ENCODE peak calls at places on chromosomes 6 and 20, in five cellular contexts. D is IMR-90, M is fibroblast of mammary gland, Q is AG09319, R is lower leg skin. U is an unnamed sample.

GRCh38 chr6:14888575-14889000 is 357.3 kb upstream of the JARID2 start:
- DNase-seq in Q (no peak), R (peak), M (no peak), D (no peak), U (no peak)

GRCh38 chr20:12482661-12483060 is 526.1 kb upstream of the SPTLC3 start:
- DNase-seq in R (no peak), Q (no peak), M (peak), D (no peak), U (no peak)

GRCh38 chr20:14333734-14334133 is 3.7 kb downstream of the FLRT3 start:
- DNase-seq in R (no peak), M (no peak), Q (no peak), D (no peak), U (no peak)

GRCh38 chr6:157233156-157233555 is 90.2 kb downstream of the TMEM242 start:
- DNase-seq in Q (no peak), R (no peak), M (no peak), D (no peak), U (no peak)

GRCh38 chr6:29905286-29905685 is 37.0 kb upstream of the HLA-A start:
- DNase-seq in M (no peak), D (no peak), R (no peak), Q (no peak), U (no peak)

GRCh38 chr6:107323133-107323785 is 136.1 kb downstream of the PDSS2 start:
- DNase-seq in Q (peak), M (peak), R (no peak), D (peak), U (peak)

GRCh38 chr6:106629103-106629858 is at the start of the genes QRSL1 and RTN4IP1:
- DNase-seq in M (peak), R (peak), Q (peak), D (peak), U (peak)

GRCh38 chr6:90231308-90231707 is 65.3 kb downstream of the BACH2 start:
- DNase-seq in Q (no peak), D (no peak), R (no peak), M (no peak), U (no peak)

GRCh38 chr20:24166127-24166389 is 177.5 kb upstream of the GGTLC1 start:
- DNase-seq in Q (no peak), D (no peak), M (no peak), R (no peak), U (no peak)

GRCh38 chr6:120260713-120261112 is 911.2 kb upstream of the MAN1A1 start:
- DNase-seq in D (no peak), M (no peak), Q (no peak), R (no peak), U (no peak)

GRCh38 chr6:5958948-5959347 is 47.8 kb downstream of the NRN1 start:
- DNase-seq in R (no peak), Q (no peak), D (no peak), M (no peak), U (no peak)

GRCh38 chr6:100979269-100979668 is 98.1 kb upstream of the ASCC3 start:
- DNase-seq in Q (no peak), D (no peak), M (no peak), R (no peak), U (no peak)

GRCh38 chr6:209432-210103 is 82.7 kb upstream of the DUSP22 start:
- DNase-seq in R (no peak), Q (no peak), M (no peak), D (no peak), U (no peak)

GRCh38 chr20:11979306-11980128 is 61.8 kb downstream of the BTBD3 start:
- DNase-seq in R (no peak), Q (no peak), D (no peak), M (no peak), U (no peak)

GRCh38 chr20:10337291-10337690 is 96.7 kb downstream of the MKKS start:
- DNase-seq in M (peak), D (no peak), Q (no peak), R (no peak), U (no peak)

GRCh38 chr6:45305546-45305945 is 22.6 kb upstream of the RUNX2 start:
- DNase-seq in D (peak), M (peak), R (no peak), Q (no peak), U (no peak)

GRCh38 chr20:47679462-47679861 is 105.8 kb downstream of the SULF2 start:
- DNase-seq in R (no peak), M (no peak), D (no peak), Q (no peak), U (no peak)

GRCh38 chr6:137763436-137763835 is 103.6 kb upstream of the TNFAIP3 start:
- DNase-seq in D (no peak), M (no peak), Q (no peak), R (no peak), U (no peak)

GRCh38 chr6:2110504-2110903 is 134.9 kb downstream of the GMDS start:
- DNase-seq in M (peak), D (peak), Q (no peak), R (no peak), U (no peak)

GRCh38 chr20:23143098-23143497 is 57.0 kb upstream of the CD93 start:
- DNase-seq in Q (no peak), D (peak), M (peak), R (peak), U (peak)

GRCh38 chr6:166494757-166495486 is 91.6 kb downstream of the RAMACL start:
- DNase-seq in D (no peak), Q (no peak), R (no peak), M (no peak), U (no peak)

GRCh38 chr20:62774762-62775161 is 21.5 kb upstream of the MRGBP start:
- DNase-seq in D (no peak), M (no peak), R (no peak), Q (no peak), U (no peak)

GRCh38 chr6:16324622-16325225 is 86.3 kb downstream of the GMPR start:
- DNase-seq in M (peak), D (peak), R (no peak), Q (no peak), U (no peak)

GRCh38 chr6:145841668-145842067 is 27.1 kb upstream of the FBXO30 start:
- DNase-seq in R (no peak), M (no peak), Q (no peak), D (no peak), U (no peak)

GRCh38 chr6:118780728-118781127 is 113.2 kb upstream of the ASF1A start:
- DNase-seq in D (no peak), Q (no peak), R (no peak), M (no peak), U (no peak)

GRCh38 chr6:160277144-160277543 is 18.5 kb upstream of the SLC22A2 start:
- DNase-seq in Q (no peak), M (no peak), R (no peak), D (no peak), U (no peak)

GRCh38 chr20:44736170-44737021 is 9.3 kb upstream of the KCNK15 start:
- DNase-seq in R (peak), M (peak), Q (peak), D (peak), U (peak)

GRCh38 chr6:7730852-7731251 is 5.0 kb downstream of the BMP6 start:
- DNase-seq in D (peak), M (peak), R (no peak), Q (peak), U (peak)

GRCh38 chr6:28545955-28546354 is 20.3 kb downstream of the GPX5 start:
- DNase-seq in Q (no peak), D (no peak), M (no peak), R (no peak), U (no peak)

GRCh38 chr6:107418118-107418517 is 41.2 kb downstream of the PDSS2 start:
- DNase-seq in R (no peak), D (peak), Q (no peak), M (peak), U (peak)

GRCh38 chr6:170393807-170394399 is 87.3 kb downstream of the FAM120B start:
- DNase-seq in M (no peak), Q (no peak), R (no peak), D (peak), U (no peak)

GRCh38 chr20:53959849-53960585 is 110.4 kb downstream of the BCAS1 start:
- DNase-seq in M (peak), R (peak), Q (no peak), D (no peak), U (no peak)

GRCh38 chr6:106745824-106746610 is 116.6 kb downstream of the QRSL1 start:
- DNase-seq in Q (no peak), D (peak), R (no peak), M (no peak), U (peak)

GRCh38 chr6:121730616-121731015 is 295.2 kb downstream of the GJA1 start:
- DNase-seq in M (no peak), R (no peak), Q (no peak), D (no peak), U (no peak)

GRCh38 chr20:59611286-59611685 is 6.9 kb downstream of the PHACTR3 start:
- DNase-seq in R (no peak), M (no peak), D (no peak), Q (no peak), U (no peak)

GRCh38 chr6:81614292-81614691 is 138.2 kb downstream of the TENT5A start:
- DNase-seq in Q (no peak), D (peak), R (no peak), M (peak), U (peak)

GRCh38 chr20:38875170-38875993 is 50.8 kb upstream of the FAM83D start:
- DNase-seq in R (no peak), Q (no peak), M (no peak), D (no peak), U (no peak)

GRCh38 chr20:34581341-34582189 is 23.0 kb downstream of the MAP1LC3A start:
- DNase-seq in D (peak), M (peak), R (no peak), Q (no peak), U (peak)

GRCh38 chr6:43058511-43058910 is 723 bp downstream of the MRPL2 start:
- DNase-seq in D (no peak), M (no peak), Q (no peak), R (no peak), U (no peak)

GRCh38 chr6:43060755-43061633 is 1.6 kb downstream of the KLC4 start:
- DNase-seq in M (no peak), Q (no peak), D (no peak), R (no peak), U (no peak)

GRCh38 chr6:43061861-43062260 is 2.4 kb downstream of the KLC4 start:
- DNase-seq in D (peak), R (no peak), Q (no peak), M (no peak), U (peak)

GRCh38 chr6:43060034-43060754 is 763 bp downstream of the KLC4 start:
- DNase-seq in D (no peak), Q (no peak), M (no peak), R (no peak), U (no peak)

GRCh38 chr6:43059168-43060033 is at the start of the genes KLC4 and MRPL2:
- DNase-seq in D (peak), Q (peak), R (peak), M (peak), U (peak)
- TF ChIP-seq CTCF in D (no peak), Q (no peak), R (no peak), M (no peak), U (no peak)

DNA sequence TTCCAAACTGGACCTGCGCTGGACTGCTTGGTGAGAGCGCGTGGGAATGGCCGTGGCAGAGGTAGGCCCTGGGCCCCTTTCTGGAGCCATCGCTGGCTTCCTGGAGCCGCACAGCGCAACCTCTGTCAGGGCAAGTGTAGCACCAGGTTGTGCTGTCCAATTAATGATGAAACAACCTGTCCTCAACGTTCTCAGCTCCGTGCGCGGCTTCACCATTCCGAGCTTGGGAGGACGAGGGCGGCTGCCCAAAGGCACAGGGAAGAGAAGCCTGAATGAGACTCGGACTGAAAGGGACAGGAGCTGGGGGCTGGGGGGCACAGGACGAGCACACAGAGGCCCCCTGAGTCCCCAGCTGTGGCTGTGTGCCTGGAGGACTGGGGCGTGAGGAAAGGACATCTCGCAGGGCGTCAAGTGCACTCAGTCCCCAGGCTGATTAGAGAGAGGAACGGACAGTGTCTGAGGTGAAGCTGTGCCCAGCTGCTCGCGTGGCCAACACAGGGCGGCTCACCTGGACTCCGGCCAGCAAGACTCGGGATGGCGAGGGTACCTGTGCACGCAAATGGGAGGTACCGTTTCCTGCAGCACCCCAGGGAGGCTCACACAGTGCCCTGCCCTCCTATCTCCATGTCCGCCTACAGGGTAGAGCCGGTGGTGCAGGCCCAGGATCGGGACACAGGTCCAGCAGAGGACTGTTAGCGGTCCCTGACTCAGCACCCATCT is 403.3 kb downstream of the TAF4 start:
- DNase-seq in D (no peak), M (no peak), R (no peak), Q (no peak), U (no peak)
- TF ChIP-seq CTCF in D (no peak), M (peak), R (no peak), Q (no peak), U (no peak)

GRCh38 chr6:40990301-40990700 is 48.7 kb downstream of the UNC5CL start:
- DNase-seq in D (no peak), M (no peak), Q (no peak), R (no peak), U (no peak)
- TF ChIP-seq CTCF in D (peak), M (peak), Q (no peak), R (no peak), U (peak)

DNA sequence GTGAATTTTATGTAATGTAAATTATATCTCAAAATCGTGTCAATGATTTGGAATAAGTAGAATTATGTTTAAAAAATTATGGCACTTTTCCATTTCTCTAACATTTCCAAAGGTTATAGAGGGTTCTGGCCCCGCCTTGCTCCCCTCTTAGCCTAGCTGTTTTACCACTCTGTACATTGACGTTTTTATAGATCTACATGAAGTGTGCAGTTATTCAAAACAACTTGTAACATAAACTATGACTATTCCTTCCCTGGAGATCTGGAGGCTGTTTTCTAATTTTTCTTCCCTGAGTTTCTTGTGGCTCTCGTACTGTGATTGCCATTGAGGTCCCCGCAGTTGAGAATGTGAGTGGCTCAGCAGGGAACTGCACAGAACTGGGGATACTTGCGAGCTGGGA is 48.4 kb downstream of the IYD start:
- DNase-seq in R (no peak), M (no peak), D (no peak), Q (no peak), U (no peak)
- TF ChIP-seq CTCF in R (no peak), M (no peak), D (no peak), Q (no peak), U (no peak)

GRCh38 chr20:50133041-50133440 is 20.1 kb upstream of the UBE2V1 start:
- DNase-seq in M (no peak), D (no peak), Q (no peak), R (no peak), U (no peak)

GRCh38 chr20:50130995-50131394 is 18.0 kb upstream of the UBE2V1 start:
- DNase-seq in R (no peak), Q (no peak), M (no peak), D (peak), U (peak)

GRCh38 chr20:50130346-50130703 is 17.4 kb upstream of the UBE2V1 start:
- DNase-seq in Q (no peak), M (no peak), R (no peak), D (peak), U (peak)

GRCh38 chr20:50136822-50137599 is 16.5 kb downstream of the PEDS1 start:
- DNase-seq in D (peak), M (peak), R (no peak), Q (no peak), U (no peak)

GRCh38 chr20:50133474-50134217 is 19.9 kb downstream of the PEDS1 start:
- DNase-seq in Q (no peak), R (no peak), D (no peak), M (no peak), U (no peak)
- TF ChIP-seq CTCF in Q (no peak), R (no peak), D (no peak), M (peak), U (peak)

U was measured in HFFc6.